ENCODE peak calls at places on chromosomes 4 and X, in eight cellular contexts. F, E, K, G, D, U, M and Q are unnamed samples. For H3K4me1, the result is how much of the 10 kb centered on the place peaks cover.

GRCh38 chr4:42671431-42672194 is 14.7 kb upstream of the ATP8A1 start:
- DNase-seq in M (no peak), E (no peak), K (no peak), U (no peak), D (no peak), F (no peak), G (no peak), Q (no peak)

GRCh38 chrX:46978341-46979291 is 66.4 kb downstream of the JADE3 start:
- DNase-seq in F (peak), D (peak), M (peak), K (peak), G (no peak), U (peak), E (peak), Q (no peak)

GRCh38 chrX:77918568-77918967 is 8.1 kb downstream of the ATP7A start:
- DNase-seq in D (no peak), U (peak), G (no peak), M (no peak), K (no peak), F (no peak), E (no peak), Q (peak)

GRCh38 chr4:183571350-183572076 is 66.7 kb downstream of the ING2 start:
- DNase-seq in G (no peak), M (peak), F (no peak), U (peak), D (peak), K (no peak), E (no peak), Q (no peak)

GRCh38 chr4:107863850-107864371 is 39.2 kb downstream of the SGMS2 start:
- DNase-seq in E (peak), F (peak), K (no peak), G (no peak), D (no peak), M (peak), U (peak), Q (no peak)

GRCh38 chrX:155330992-155331391 is 3.4 kb downstream of the CLIC2 start:
- DNase-seq in K (no peak), U (no peak), M (no peak), F (no peak), E (no peak), D (no peak), G (no peak), Q (no peak)

GRCh38 chrX:132858018-132858417 is 100.4 kb downstream of the HS6ST2 start:
- DNase-seq in D (no peak), G (no peak), F (no peak), M (no peak), K (no peak), U (peak), E (no peak), Q (no peak)

GRCh38 chrX:96861661-96862060 is 22.0 kb upstream of the RPA4 start:
- DNase-seq in E (no peak), F (no peak), K (no peak), D (no peak), G (no peak), U (no peak), M (no peak), Q (no peak)

GRCh38 chr4:61666248-61666647 is 466.1 kb downstream of the ADGRL3 start:
- DNase-seq in G (no peak), K (no peak), F (no peak), M (no peak), E (no peak), U (no peak), D (no peak), Q (no peak)

GRCh38 chr4:147041376-147041775 is 95.7 kb upstream of the TTC29 start:
- DNase-seq in E (no peak), M (no peak), U (no peak), D (no peak), F (no peak), G (no peak), K (no peak), Q (no peak)

GRCh38 chr4:173420324-173420752 is 21.4 kb upstream of the SCRG1 start:
- DNase-seq in D (peak), M (no peak), K (no peak), E (peak), U (peak), F (no peak), G (no peak), Q (no peak)

GRCh38 chrX:71636438-71637252 is 18.3 kb upstream of the CXCR3 start:
- DNase-seq in G (no peak), K (no peak), M (no peak), U (peak), F (no peak), D (no peak), E (no peak), Q (no peak)

GRCh38 chrX:107684956-107685385 is 56.7 kb downstream of the PRPS1 start:
- DNase-seq in U (no peak), M (peak), K (peak), G (peak), E (no peak), F (peak), D (peak), Q (peak)

GRCh38 chr4:94877973-94878372 is 120.2 kb downstream of the BMPR1B start:
- DNase-seq in G (no peak), E (no peak), M (no peak), K (no peak), D (no peak), U (peak), F (no peak), Q (no peak)

GRCh38 chr4:25421819-25422511 is 44.9 kb downstream of the ANAPC4 start:
- DNase-seq in E (no peak), U (no peak), D (no peak), F (no peak), G (no peak), K (no peak), M (no peak), Q (no peak)

GRCh38 chr4:112178731-112179130 is 33.5 kb downstream of the FAM241A start:
- DNase-seq in K (no peak), F (no peak), D (no peak), E (no peak), U (no peak), M (no peak), G (no peak), Q (no peak)

DNA sequence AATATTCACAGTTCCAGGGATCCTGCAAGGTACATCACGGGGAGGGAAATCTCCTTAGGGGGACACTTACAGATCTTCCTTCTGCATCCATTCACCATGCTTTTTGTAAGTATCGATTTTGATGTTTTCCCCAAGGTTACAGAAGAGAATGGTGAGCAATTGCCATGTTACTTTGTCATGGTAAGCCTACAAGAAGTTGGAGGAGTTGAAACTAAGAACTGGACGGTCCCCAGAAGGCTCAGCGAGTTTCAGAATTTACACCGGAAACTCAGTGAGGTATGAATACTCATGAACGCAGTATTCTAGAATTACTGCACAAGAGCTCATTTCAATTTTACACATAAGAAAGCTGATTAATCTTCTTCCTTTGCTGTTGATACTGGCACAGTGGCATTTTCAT is 53.9 kb downstream of the LRP2BP start:
- DNase-seq in D (no peak), U (no peak), E (no peak), F (no peak), M (no peak), K (no peak), G (no peak), Q (no peak)
- TF ChIP-seq CTCF in D (no peak), U (no peak), E (no peak), F (no peak), M (no peak), K (no peak), G (no peak), Q (no peak)

DNA sequence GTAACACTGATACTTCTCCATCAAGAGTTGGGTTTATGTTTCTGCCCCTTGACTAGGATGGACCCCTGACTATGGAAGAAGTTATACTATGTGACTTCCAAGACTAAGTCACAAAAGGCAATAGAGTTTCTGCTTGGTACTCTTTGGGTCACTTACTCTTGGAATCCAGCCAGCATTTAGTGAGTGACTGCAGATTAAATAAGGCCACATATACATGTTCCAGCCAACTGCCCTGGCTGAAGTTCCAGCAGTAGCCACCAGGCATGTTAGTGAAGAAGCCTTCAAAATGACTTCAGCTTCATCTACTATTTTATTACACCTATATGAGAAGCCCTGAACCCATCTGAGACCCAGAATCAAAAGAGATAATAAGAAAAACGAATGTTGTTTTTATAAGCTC is 524.0 kb downstream of the DMD start:
- DNase-seq in M (no peak), D (peak), F (no peak), K (no peak), U (no peak), G (no peak), E (no peak), Q (no peak)
- H3K4me1 ChIP-seq in M (under half), D (under half), F (under half), K (under half), U (under half), G (under half), E (under half), Q (under half)

GRCh38 chr4:89586318-89586717 is 250.6 kb downstream of the SNCA start:
- DNase-seq in G (no peak), E (no peak), U (no peak), M (no peak), F (no peak), D (peak), K (no peak), Q (no peak)

GRCh38 chr4:89590102-89590501 is 246.9 kb downstream of the SNCA start:
- DNase-seq in F (no peak), E (no peak), U (no peak), K (no peak), M (no peak), D (peak), G (no peak), Q (no peak)

GRCh38 chr4:89587364-89587763 is 249.6 kb downstream of the SNCA start:
- DNase-seq in G (no peak), K (no peak), D (no peak), E (no peak), U (no peak), M (no peak), F (no peak), Q (no peak)

GRCh38 chr4:89588366-89588765 is 248.6 kb downstream of the SNCA start:
- DNase-seq in F (no peak), K (no peak), M (no peak), U (no peak), E (no peak), D (no peak), G (no peak), Q (no peak)

DNA sequence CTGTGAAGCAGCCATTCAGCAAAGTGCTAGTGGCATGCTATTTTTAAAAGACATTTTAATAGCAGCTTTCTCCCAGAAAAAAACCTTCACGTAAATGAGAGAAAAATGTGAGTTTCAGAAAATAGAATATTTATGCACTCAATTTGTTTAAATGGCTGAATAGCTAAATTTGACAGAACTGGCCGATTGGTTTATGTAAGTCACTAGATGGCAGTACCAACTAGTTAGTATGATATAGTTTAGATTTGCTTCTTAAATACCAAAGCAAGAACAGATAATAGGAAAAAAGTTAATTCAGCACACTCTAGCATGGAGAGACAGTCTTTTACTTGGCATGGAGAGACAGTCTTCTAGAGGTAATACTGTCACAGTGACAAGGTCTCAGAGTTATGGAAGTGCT is 250.1 kb downstream of the SNCA start:
- DNase-seq in D (peak), E (peak), M (no peak), K (no peak), U (peak), F (no peak), G (no peak), Q (no peak)
- TF ChIP-seq CTCF in D (peak), E (peak), M (no peak), K (peak), U (peak), F (no peak), G (no peak), Q (no peak)

DNA sequence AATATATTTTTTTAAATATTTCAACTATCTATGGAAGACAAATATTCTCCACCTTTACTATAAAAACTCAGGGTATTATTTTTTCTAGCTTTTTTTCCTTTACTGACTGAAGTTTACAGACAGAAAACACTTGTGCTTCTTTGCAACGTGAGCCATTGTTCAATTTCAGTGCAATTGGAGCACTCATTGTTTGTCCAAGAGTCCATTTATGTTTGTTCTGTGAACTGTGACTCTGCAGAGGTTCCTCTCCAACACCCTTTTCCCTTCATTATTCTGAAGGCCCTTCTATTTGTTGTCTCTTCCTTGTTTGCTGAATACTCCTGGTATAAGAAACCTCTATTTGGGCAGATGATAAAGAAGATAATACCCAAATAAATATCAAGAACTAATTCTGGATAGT is 37.4 kb downstream of the DAPP1 start:
- DNase-seq in K (no peak), U (no peak), D (no peak), G (peak), M (no peak), F (no peak), E (no peak), Q (no peak)
- H3K4me1 ChIP-seq in K (under half), U (under half), D (under half), G (under half), M (under half), F (under half), E (under half), Q (under half)

GRCh38 chr4:23902203-23902602 is 12.4 kb upstream of the PPARGC1A start:
- DNase-seq in E (no peak), U (no peak), D (peak), F (no peak), M (no peak), G (no peak), K (no peak), Q (no peak)

GRCh38 chr4:23906839-23907238 is 17.0 kb upstream of the PPARGC1A start:
- DNase-seq in K (no peak), M (no peak), E (no peak), U (no peak), F (no peak), G (no peak), D (no peak), Q (no peak)

GRCh38 chr4:23900636-23901035 is 10.8 kb upstream of the PPARGC1A start:
- DNase-seq in K (no peak), D (no peak), E (no peak), M (no peak), U (no peak), F (no peak), G (no peak), Q (no peak)

GRCh38 chr4:23903859-23904438 is 14.1 kb upstream of the PPARGC1A start:
- DNase-seq in D (no peak), F (no peak), U (no peak), K (no peak), E (no peak), M (no peak), G (no peak), Q (peak)

DNA sequence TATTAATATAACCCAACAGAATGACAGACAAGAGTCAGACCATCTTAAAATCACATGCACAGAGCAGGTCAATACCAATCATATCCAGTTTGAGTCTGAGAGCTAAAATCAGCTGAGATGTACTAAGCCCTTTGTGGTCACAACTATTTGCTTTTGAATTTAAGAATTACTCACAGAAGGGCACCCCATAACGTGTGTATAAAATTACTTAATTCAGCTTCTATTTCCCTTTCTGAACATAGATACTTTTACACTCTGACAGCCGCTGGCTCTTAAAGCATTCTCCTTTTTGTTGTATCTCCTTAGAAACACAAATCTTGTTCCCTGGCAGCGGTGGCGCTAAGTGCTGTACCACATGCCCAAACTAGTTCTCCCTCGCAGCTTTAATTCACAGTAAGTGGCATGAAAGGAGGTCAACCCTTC is 14.8 kb upstream of the PPARGC1A start:
- DNase-seq in M (no peak), G (no peak), D (no peak), F (no peak), K (no peak), U (no peak), E (no peak), Q (no peak)
- TF ChIP-seq CTCF in M (no peak), G (no peak), D (no peak), F (no peak), K (no peak), U (no peak), E (no peak), Q (no peak)

DNA sequence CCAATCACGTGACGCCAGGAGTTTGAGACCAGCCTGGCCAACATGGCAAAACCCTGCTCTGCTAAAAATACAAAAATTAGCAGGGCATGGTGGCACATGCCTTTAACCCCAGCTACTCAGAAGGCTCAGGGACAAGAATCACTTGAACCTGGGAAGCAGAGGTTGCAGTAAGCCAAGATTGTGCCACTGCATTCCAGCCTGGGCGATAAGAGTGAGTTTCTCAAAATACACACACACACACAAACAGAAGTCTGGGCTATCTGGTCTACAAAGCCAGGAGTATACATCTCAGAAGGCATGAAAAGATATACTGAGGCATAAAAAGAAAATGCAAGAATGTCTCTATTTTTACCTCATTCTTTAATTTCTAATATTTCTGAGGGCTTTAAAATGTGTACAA is 11.3 kb downstream of the YTHDC1 start:
- DNase-seq in K (no peak), F (no peak), E (no peak), M (no peak), D (no peak), U (no peak), G (no peak), Q (no peak)
- H3K4me1 ChIP-seq in K (under half), F (half or more), E (under half), M (under half), D (under half), U (under half), G (half or more), Q (half or more)

DNA sequence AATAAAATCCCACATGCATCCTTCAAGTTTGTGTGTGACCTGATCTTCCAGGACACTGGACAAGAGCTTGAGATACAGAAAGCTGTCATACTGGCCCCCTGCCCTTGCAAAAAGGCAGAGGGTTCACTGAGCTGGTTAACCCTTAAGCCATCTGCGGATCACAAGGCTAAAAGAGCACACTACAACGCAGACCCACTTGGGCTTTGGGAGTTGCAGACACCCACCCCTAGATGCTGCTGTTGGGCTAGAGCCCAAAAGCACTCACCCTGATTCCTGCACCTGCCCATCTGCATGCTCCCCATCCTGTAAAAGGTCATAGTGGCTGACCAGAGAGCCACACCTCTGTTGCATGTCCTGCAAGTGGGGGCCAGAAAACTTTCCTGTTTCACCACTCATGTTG is 51.1 kb downstream of the TXK start:
- DNase-seq in D (peak), E (no peak), K (no peak), U (no peak), M (no peak), F (no peak), G (no peak), Q (no peak)
- TF ChIP-seq CTCF in D (peak), E (no peak), K (no peak), U (no peak), M (no peak), F (no peak), G (no peak), Q (no peak)

GRCh38 chr4:158788608-158789007 is 19.8 kb downstream of the FNIP2 start:
- DNase-seq in F (no peak), D (no peak), M (no peak), E (no peak), U (no peak), G (no peak), K (no peak), Q (no peak)
- H3K4me1 ChIP-seq in F (half or more), D (under half), M (under half), E (under half), U (under half), G (half or more), K (under half), Q (half or more)